ENCODE peak calls at places on chromosome 18, in six cellular contexts. One of them, this sample, is unnamed.
A peak's percentile ranks its signal among the peaks of the same experiment; 100 is the strongest.

GRCh38 chr18:26549486-26550435 is 1.4 kb upstream of the KCTD1 start:
- DNase-seq in transverse colon: peak; percentile 61
- DNase-seq in HCT116: peak; percentile 53
- DNase-seq in endodermal cell: peak; percentile 84
- DNase-seq in sigmoid colon: peak; percentile 80
- DNase-seq in CD8-positive, alpha-beta memory T cell: no peak
- DNase-seq in this sample: peak; percentile 62

GRCh38 chr18:61761875-61762274 is 130.9 kb downstream of the RNF152 start:
- DNase-seq in transverse colon: no peak
- DNase-seq in HCT116: no peak
- DNase-seq in endodermal cell: no peak
- DNase-seq in sigmoid colon: no peak
- DNase-seq in CD8-positive, alpha-beta memory T cell: no peak
- DNase-seq in this sample: no peak

GRCh38 chr18:31102941-31103340 is 720 bp upstream of the DSC2 start:
- DNase-seq in transverse colon: no peak
- DNase-seq in HCT116: no peak
- DNase-seq in endodermal cell: no peak
- DNase-seq in sigmoid colon: no peak
- DNase-seq in CD8-positive, alpha-beta memory T cell: no peak
- DNase-seq in this sample: no peak

GRCh38 chr18:40841473-40841872 is 1113.6 kb upstream of the PIK3C3 start:
- DNase-seq in transverse colon: no peak
- DNase-seq in HCT116: no peak
- DNase-seq in endodermal cell: no peak
- DNase-seq in sigmoid colon: no peak
- DNase-seq in CD8-positive, alpha-beta memory T cell: no peak
- DNase-seq in this sample: no peak

GRCh38 chr18:3032721-3033120 is 19.8 kb upstream of the LPIN2 start:
- DNase-seq in transverse colon: no peak
- DNase-seq in HCT116: no peak
- DNase-seq in endodermal cell: no peak
- DNase-seq in sigmoid colon: no peak
- DNase-seq in CD8-positive, alpha-beta memory T cell: no peak
- DNase-seq in this sample: no peak

GRCh38 chr18:44602380-44602779 is 78.3 kb upstream of the SETBP1 start:
- DNase-seq in transverse colon: no peak
- DNase-seq in HCT116: no peak
- DNase-seq in endodermal cell: no peak
- DNase-seq in sigmoid colon: no peak
- DNase-seq in CD8-positive, alpha-beta memory T cell: no peak
- DNase-seq in this sample: no peak

GRCh38 chr18:24801011-24801410 is 340.6 kb downstream of the HRH4 start:
- DNase-seq in transverse colon: no peak
- DNase-seq in HCT116: no peak
- DNase-seq in endodermal cell: no peak
- DNase-seq in sigmoid colon: no peak
- DNase-seq in CD8-positive, alpha-beta memory T cell: no peak
- DNase-seq in this sample: no peak

GRCh38 chr18:24840640-24841039 is 380.2 kb downstream of the HRH4 start:
- DNase-seq in transverse colon: no peak
- DNase-seq in HCT116: no peak
- DNase-seq in endodermal cell: no peak
- DNase-seq in sigmoid colon: no peak
- DNase-seq in CD8-positive, alpha-beta memory T cell: no peak
- DNase-seq in this sample: no peak

GRCh38 chr18:61129001-61129400 is 204.2 kb upstream of the CDH20 start:
- DNase-seq in transverse colon: no peak
- DNase-seq in HCT116: no peak
- DNase-seq in endodermal cell: no peak
- DNase-seq in sigmoid colon: no peak
- DNase-seq in CD8-positive, alpha-beta memory T cell: no peak
- DNase-seq in this sample: no peak

GRCh38 chr18:63368611-63369010 is 1.6 kb upstream of the KDSR start:
- DNase-seq in transverse colon: no peak
- DNase-seq in HCT116: no peak
- DNase-seq in endodermal cell: no peak
- DNase-seq in sigmoid colon: no peak
- DNase-seq in CD8-positive, alpha-beta memory T cell: no peak
- DNase-seq in this sample: no peak

GRCh38 chr18:9147440-9148238 is 11.1 kb downstream of the ANKRD12 start:
- DNase-seq in transverse colon: peak; percentile 28
- DNase-seq in HCT116: peak; percentile 48
- DNase-seq in endodermal cell: peak; percentile 53
- DNase-seq in sigmoid colon: no peak
- DNase-seq in CD8-positive, alpha-beta memory T cell: peak; percentile 17
- DNase-seq in this sample: peak; percentile 37

GRCh38 chr18:72544092-72544886 is at the start of gene CBLN2:
- DNase-seq in transverse colon: peak; percentile 26
- DNase-seq in HCT116: no peak
- DNase-seq in endodermal cell: peak; percentile 93
- DNase-seq in sigmoid colon: no peak
- DNase-seq in CD8-positive, alpha-beta memory T cell: no peak
- DNase-seq in this sample: peak; percentile 61

GRCh38 chr18:3947383-3947782 is 497.4 kb downstream of the TGIF1 start:
- DNase-seq in transverse colon: no peak
- DNase-seq in HCT116: no peak
- DNase-seq in endodermal cell: no peak
- DNase-seq in sigmoid colon: no peak
- DNase-seq in CD8-positive, alpha-beta memory T cell: no peak
- DNase-seq in this sample: no peak

GRCh38 chr18:21757833-21758232 is 17.2 kb downstream of the MIB1 start:
- DNase-seq in transverse colon: no peak
- DNase-seq in HCT116: no peak
- DNase-seq in endodermal cell: no peak
- DNase-seq in sigmoid colon: no peak
- DNase-seq in CD8-positive, alpha-beta memory T cell: no peak
- DNase-seq in this sample: no peak

GRCh38 chr18:56168049-56168781 is 470.2 kb downstream of the TXNL1 start:
- DNase-seq in transverse colon: no peak
- DNase-seq in HCT116: no peak
- DNase-seq in endodermal cell: peak; percentile 67
- DNase-seq in sigmoid colon: no peak
- DNase-seq in CD8-positive, alpha-beta memory T cell: no peak
- DNase-seq in this sample: no peak

GRCh38 chr18:55142413-55142812 is 183.2 kb upstream of the CCDC68 start:
- DNase-seq in transverse colon: no peak
- DNase-seq in HCT116: no peak
- DNase-seq in endodermal cell: no peak
- DNase-seq in sigmoid colon: no peak
- DNase-seq in CD8-positive, alpha-beta memory T cell: no peak
- DNase-seq in this sample: no peak

GRCh38 chr18:50819027-50819726 is 639 bp downstream of the MRO start:
- DNase-seq in transverse colon: peak; percentile 59
- DNase-seq in HCT116: no peak
- DNase-seq in endodermal cell: peak; percentile 91
- DNase-seq in sigmoid colon: peak; percentile 67
- DNase-seq in CD8-positive, alpha-beta memory T cell: no peak
- DNase-seq in this sample: peak; percentile 49

GRCh38 chr18:361941-362913 is 94.4 kb upstream of the THOC1 start:
- DNase-seq in transverse colon: no peak
- DNase-seq in HCT116: no peak
- DNase-seq in endodermal cell: no peak
- DNase-seq in sigmoid colon: peak; percentile 78
- DNase-seq in CD8-positive, alpha-beta memory T cell: no peak
- DNase-seq in this sample: peak; percentile 44

GRCh38 chr18:363327-364115 is 95.7 kb upstream of the THOC1 start:
- DNase-seq in transverse colon: no peak
- DNase-seq in HCT116: no peak
- DNase-seq in endodermal cell: no peak
- DNase-seq in sigmoid colon: no peak
- DNase-seq in CD8-positive, alpha-beta memory T cell: no peak
- DNase-seq in this sample: no peak

GRCh38 chr18:364221-364620 is 96.4 kb upstream of the THOC1 start:
- DNase-seq in transverse colon: no peak
- DNase-seq in HCT116: no peak
- DNase-seq in endodermal cell: no peak
- DNase-seq in sigmoid colon: no peak
- DNase-seq in CD8-positive, alpha-beta memory T cell: no peak
- DNase-seq in this sample: no peak

GRCh38 chr18:361100-361732 is 93.4 kb upstream of the THOC1 start:
- DNase-seq in transverse colon: no peak
- DNase-seq in HCT116: no peak
- DNase-seq in endodermal cell: no peak
- DNase-seq in sigmoid colon: no peak
- DNase-seq in CD8-positive, alpha-beta memory T cell: no peak
- DNase-seq in this sample: no peak

GRCh38 chr18:362914-363295 is 95.1 kb upstream of the THOC1 start:
- DNase-seq in transverse colon: no peak
- DNase-seq in HCT116: no peak
- DNase-seq in endodermal cell: no peak
- DNase-seq in sigmoid colon: no peak
- DNase-seq in CD8-positive, alpha-beta memory T cell: no peak
- DNase-seq in this sample: no peak
- H3K27ac ChIP-seq in transverse colon: peak overlapping the region; percentile 61
- H3K27ac ChIP-seq in HCT116: no peak overlapping the region
- H3K27ac ChIP-seq in endodermal cell: peak overlapping the region; percentile 84
- H3K27ac ChIP-seq in sigmoid colon: no peak overlapping the region
- H3K27ac ChIP-seq in CD8-positive, alpha-beta memory T cell: no peak overlapping the region
- H3K27ac ChIP-seq in this sample: no peak overlapping the region

GRCh38 chr18:80026363-80026762 is 7.9 kb upstream of the RBFA start:
- DNase-seq in transverse colon: no peak
- DNase-seq in HCT116: no peak
- DNase-seq in endodermal cell: no peak
- DNase-seq in sigmoid colon: no peak
- DNase-seq in CD8-positive, alpha-beta memory T cell: no peak
- DNase-seq in this sample: no peak

GRCh38 chr18:80023173-80023572 is 11.1 kb upstream of the RBFA start:
- DNase-seq in transverse colon: no peak
- DNase-seq in HCT116: peak; percentile 28
- DNase-seq in endodermal cell: peak; percentile 78
- DNase-seq in sigmoid colon: no peak
- DNase-seq in CD8-positive, alpha-beta memory T cell: no peak
- DNase-seq in this sample: peak; percentile 53

GRCh38 chr18:80022613-80023012 is 11.6 kb upstream of the RBFA start:
- DNase-seq in transverse colon: no peak
- DNase-seq in HCT116: peak; percentile 24
- DNase-seq in endodermal cell: no peak
- DNase-seq in sigmoid colon: no peak
- DNase-seq in CD8-positive, alpha-beta memory T cell: no peak
- DNase-seq in this sample: no peak
- H3K9me3 ChIP-seq in transverse colon: peaks cover 87% of the 10 kb centered on the region
- H3K9me3 ChIP-seq in HCT116: peaks cover 34% of the 10 kb centered on the region
- H3K9me3 ChIP-seq in endodermal cell: peaks cover 62% of the 10 kb centered on the region
- H3K9me3 ChIP-seq in sigmoid colon: peaks cover 68% of the 10 kb centered on the region
- H3K9me3 ChIP-seq in CD8-positive, alpha-beta memory T cell: peaks cover 61% of the 10 kb centered on the region
- H3K9me3 ChIP-seq in this sample: peaks cover 68% of the 10 kb centered on the region

DNA sequence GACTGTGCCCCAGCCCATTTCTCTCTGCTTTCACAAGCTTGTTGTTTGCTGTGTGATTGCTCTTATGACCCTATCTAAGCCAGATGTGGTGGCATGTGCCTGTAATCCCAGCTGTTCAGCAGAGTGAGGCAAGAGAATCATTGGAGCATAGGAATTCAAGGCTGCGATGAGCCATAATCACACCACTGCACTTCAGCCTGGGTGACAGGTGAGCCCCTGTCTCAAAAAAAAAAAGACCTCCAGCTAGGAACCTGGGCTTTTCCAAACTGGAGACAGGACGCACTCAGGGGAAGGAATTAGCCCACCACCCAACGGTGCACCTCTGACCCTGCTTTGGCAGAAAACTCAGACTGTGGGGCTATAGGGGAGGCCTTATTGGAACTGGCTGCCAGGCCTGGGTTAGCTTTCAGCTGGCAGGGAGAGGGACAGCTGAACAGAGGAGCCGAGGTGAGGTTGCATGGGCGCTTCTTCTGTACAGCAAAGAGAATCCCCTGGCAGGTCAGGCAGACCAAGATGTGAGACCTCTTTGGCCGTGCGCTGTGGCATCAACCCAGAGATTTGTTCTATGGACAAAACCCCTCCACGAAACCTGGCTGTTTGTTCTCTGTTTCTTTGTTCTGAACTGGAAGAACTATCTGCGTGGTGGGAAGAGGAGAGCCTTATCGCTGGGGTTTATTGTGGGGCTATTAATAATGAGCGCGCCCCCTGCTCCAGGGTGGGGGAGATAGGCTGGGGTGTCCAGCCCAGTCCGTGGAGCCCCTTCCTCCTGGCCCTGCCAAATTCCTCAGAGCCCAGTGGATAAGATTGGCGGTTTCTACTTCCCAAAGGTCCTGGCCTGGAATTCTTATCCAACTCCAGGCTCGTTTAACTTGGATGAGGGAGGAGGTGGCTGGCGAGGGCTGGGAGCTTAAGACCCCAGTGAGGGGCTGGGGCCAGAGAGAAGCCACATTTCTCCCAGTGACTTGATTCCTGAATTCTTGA is 38.8 kb upstream of the SMAD7 start:
- DNase-seq in transverse colon: no peak
- DNase-seq in HCT116: no peak
- DNase-seq in endodermal cell: peak; percentile 44
- DNase-seq in sigmoid colon: no peak
- DNase-seq in CD8-positive, alpha-beta memory T cell: no peak
- DNase-seq in this sample: no peak
- H3K27ac ChIP-seq in transverse colon: no peak overlapping the region
- H3K27ac ChIP-seq in HCT116: no peak overlapping the region
- H3K27ac ChIP-seq in endodermal cell: no peak overlapping the region
- H3K27ac ChIP-seq in sigmoid colon: no peak overlapping the region
- H3K27ac ChIP-seq in CD8-positive, alpha-beta memory T cell: no peak overlapping the region
- H3K27ac ChIP-seq in this sample: no peak overlapping the region

DNA sequence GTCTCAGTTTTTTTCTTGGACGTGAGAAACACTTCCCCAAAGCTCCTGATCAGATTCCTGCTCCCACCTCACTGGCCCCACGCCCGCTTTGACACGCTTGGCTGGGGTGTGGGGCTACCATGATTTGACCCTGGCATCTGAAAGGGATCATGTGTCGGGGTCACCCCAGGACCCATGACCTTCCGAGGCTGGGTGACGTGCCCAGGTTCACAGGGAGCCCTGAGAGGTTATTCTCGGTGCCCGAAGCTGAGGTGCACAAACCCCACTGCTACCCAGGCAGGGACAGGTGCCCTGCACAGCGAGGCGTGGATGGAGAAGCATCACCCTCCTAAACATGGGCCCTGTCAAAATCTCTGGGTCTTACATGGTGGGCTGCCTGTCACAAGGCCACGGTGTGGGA is 404.1 kb downstream of the GALR1 start:
- DNase-seq in transverse colon: no peak
- DNase-seq in HCT116: no peak
- DNase-seq in endodermal cell: no peak
- DNase-seq in sigmoid colon: no peak
- DNase-seq in CD8-positive, alpha-beta memory T cell: no peak
- DNase-seq in this sample: no peak
- H3K9me3 ChIP-seq in transverse colon: no peaks in the 10 kb centered on the region
- H3K9me3 ChIP-seq in HCT116: peaks cover 5% of the 10 kb centered on the region
- H3K9me3 ChIP-seq in endodermal cell: no peaks in the 10 kb centered on the region
- H3K9me3 ChIP-seq in sigmoid colon: no peaks in the 10 kb centered on the region
- H3K9me3 ChIP-seq in CD8-positive, alpha-beta memory T cell: no peaks in the 10 kb centered on the region
- H3K9me3 ChIP-seq in this sample: no peaks in the 10 kb centered on the region

This sample was measured in WERI-Rb-1.